ENCODE peak calls at places on chromosomes 4 and X, in four cellular contexts. One of them, this sample, is unnamed.

GRCh38 chr4:78288327-78288726 is 231.2 kb downstream of the FRAS1 start:
- DNase-seq in CD4-positive, alpha-beta T cell: no peak
- DNase-seq in ACHN: no peak
- DNase-seq in RKO: no peak
- DNase-seq in this sample: no peak

GRCh38 chr4:172042714-172043114 is 229.5 kb downstream of the GALNTL6 start:
- DNase-seq in CD4-positive, alpha-beta T cell: no peak
- DNase-seq in ACHN: peak; percentile 42
- DNase-seq in RKO: peak; percentile 40
- DNase-seq in this sample: no peak

GRCh38 chr4:6449335-6449734 is 23.1 kb downstream of the PPP2R2C start:
- DNase-seq in CD4-positive, alpha-beta T cell: no peak
- DNase-seq in ACHN: no peak
- DNase-seq in RKO: no peak
- DNase-seq in this sample: no peak

GRCh38 chr4:102684605-102685052 is 76.1 kb downstream of the MANBA start:
- DNase-seq in CD4-positive, alpha-beta T cell: no peak
- DNase-seq in ACHN: peak; percentile 7
- DNase-seq in RKO: peak; percentile 73
- DNase-seq in this sample: no peak

GRCh38 chr4:155809835-155810234 is 51.0 kb downstream of the GUCY1B1 start:
- DNase-seq in CD4-positive, alpha-beta T cell: no peak
- DNase-seq in ACHN: peak; percentile 85
- DNase-seq in RKO: peak; percentile 92
- DNase-seq in this sample: no peak

GRCh38 chrX:34288782-34289181 is 156.7 kb upstream of the FAM47A start:
- DNase-seq in CD4-positive, alpha-beta T cell: no peak
- DNase-seq in ACHN: no peak
- DNase-seq in RKO: no peak
- DNase-seq in this sample: no peak

GRCh38 chr4:37687175-37687525 is 974 bp upstream of the RELL1 start:
- DNase-seq in CD4-positive, alpha-beta T cell: no peak
- DNase-seq in ACHN: no peak
- DNase-seq in RKO: no peak
- DNase-seq in this sample: no peak

GRCh38 chrX:3541336-3541735 is 172.1 kb downstream of the PRKX start:
- DNase-seq in CD4-positive, alpha-beta T cell: no peak
- DNase-seq in ACHN: no peak
- DNase-seq in RKO: no peak
- DNase-seq in this sample: no peak

GRCh38 chrX:1224954-1225353 is 12.5 kb upstream of the CRLF2 start:
- DNase-seq in CD4-positive, alpha-beta T cell: no peak
- DNase-seq in ACHN: no peak
- DNase-seq in RKO: no peak
- DNase-seq in this sample: peak; percentile 64

GRCh38 chr4:85520765-85521749 is 46.1 kb downstream of the ARHGAP24 start:
- DNase-seq in CD4-positive, alpha-beta T cell: no peak
- DNase-seq in ACHN: no peak
- DNase-seq in RKO: no peak
- DNase-seq in this sample: no peak

GRCh38 chrX:119605398-119605738 is 856 bp downstream of the NKRF start:
- DNase-seq in CD4-positive, alpha-beta T cell: no peak
- DNase-seq in ACHN: no peak
- DNase-seq in RKO: peak; percentile 27
- DNase-seq in this sample: no peak

GRCh38 chr4:4858527-4858926 is 938 bp upstream of the MSX1 start:
- DNase-seq in CD4-positive, alpha-beta T cell: no peak
- DNase-seq in ACHN: no peak
- DNase-seq in RKO: no peak
- DNase-seq in this sample: no peak

GRCh38 chrX:26649534-26649933 is 433.6 kb downstream of the MAGEB5 start:
- DNase-seq in CD4-positive, alpha-beta T cell: no peak
- DNase-seq in ACHN: peak; percentile 33
- DNase-seq in RKO: peak; percentile 70
- DNase-seq in this sample: no peak

GRCh38 chrX:22338740-22339139 is 66.0 kb downstream of the CBLL2 start:
- DNase-seq in CD4-positive, alpha-beta T cell: no peak
- DNase-seq in ACHN: no peak
- DNase-seq in RKO: no peak
- DNase-seq in this sample: no peak

This sample was measured in activated T-helper 2 cell treated with anti-CD3 and anti-CD28 coated beads, Interferon-gamma antibody, Interleukin-2, Interleukin-4, amounts not matched to agents 10 μg/mL and 5 μg/mL and 100 μg/mL, durations not matched to agents 14 hours and 24 hours and 36 hours.